ENCODE peak calls at places on chromosomes 6 and 20, in six cellular contexts. T, U, P, O, W and Y are unnamed samples.

GRCh38 chr20:38604873-38605303 is 3.3 kb downstream of the ARHGAP40 start:
- DNase-seq in T (no peak), U (peak), W (no peak), O (no peak), P (no peak), Y (no peak)

GRCh38 chr6:155319902-155320301 is 5.6 kb upstream of the TFB1M start:
- DNase-seq in U (no peak), P (no peak), O (no peak), W (no peak), T (no peak), Y (no peak)

GRCh38 chr6:81451787-81452186 is 300.7 kb downstream of the TENT5A start:
- DNase-seq in P (no peak), T (no peak), O (no peak), W (no peak), U (peak), Y (no peak)

GRCh38 chr6:83708970-83709747 is at the start of gene SNAP91:
- DNase-seq in T (no peak), W (peak), U (peak), O (peak), P (peak), Y (peak)

GRCh38 chr6:11779308-11780096 is 899 bp upstream of the ADTRP start:
- DNase-seq in W (no peak), U (no peak), O (no peak), P (no peak), T (no peak), Y (no peak)

GRCh38 chr6:11350294-11350693 is 117.8 kb upstream of the NEDD9 start:
- DNase-seq in W (peak), T (no peak), P (no peak), U (no peak), O (no peak), Y (no peak)

GRCh38 chr6:156710479-156710878 is 66.7 kb upstream of the ARID1B start:
- DNase-seq in P (no peak), T (no peak), U (no peak), W (no peak), O (no peak), Y (no peak)

GRCh38 chr6:157974341-157974894 is 7.2 kb upstream of the SYNJ2 start:
- DNase-seq in O (no peak), P (no peak), U (no peak), W (no peak), T (no peak), Y (no peak)

GRCh38 chr6:118319890-118320289 is 228.2 kb upstream of the PLN start:
- DNase-seq in P (no peak), W (no peak), O (no peak), T (no peak), U (no peak), Y (no peak)

GRCh38 chr20:16459019-16459700 is 114.1 kb downstream of the KIF16B start:
- DNase-seq in U (peak), O (no peak), W (no peak), P (peak), T (no peak), Y (no peak)

GRCh38 chr6:46016063-46016608 is 476 bp upstream of the CLIC5 start:
- DNase-seq in W (no peak), P (no peak), T (no peak), O (no peak), U (no peak), Y (no peak)

GRCh38 chr6:101312652-101313051 is 80.9 kb upstream of the GRIK2 start:
- DNase-seq in W (no peak), O (no peak), P (no peak), U (no peak), T (no peak), Y (no peak)

GRCh38 chr6:134950482-134950881 is 581 bp upstream of the ALDH8A1 start:
- DNase-seq in O (no peak), T (no peak), U (no peak), P (no peak), W (no peak), Y (no peak)

DNA sequence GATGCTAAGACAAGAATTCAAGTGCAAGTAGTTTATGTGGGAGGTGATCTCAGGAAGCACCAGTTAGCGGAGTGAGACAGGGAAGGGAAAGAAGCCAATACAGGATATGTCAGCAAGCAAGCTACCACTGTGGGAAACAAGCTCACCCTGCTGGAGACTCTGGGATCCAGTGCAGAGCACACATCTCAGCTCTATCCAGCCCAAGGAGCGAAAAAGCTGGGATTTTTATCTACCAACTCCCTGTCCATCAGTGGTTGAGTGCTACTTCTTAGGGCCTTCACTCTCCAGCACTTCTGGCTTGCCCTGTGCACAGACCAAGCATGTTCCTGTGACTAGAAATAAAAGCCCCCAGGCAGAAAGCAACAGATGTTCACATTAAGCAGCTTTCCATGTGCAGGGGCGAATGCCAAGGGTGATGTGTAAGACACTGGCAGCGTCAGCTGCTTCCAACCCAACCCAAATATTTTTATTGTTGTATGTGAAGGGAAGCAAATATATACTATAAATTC is 10.8 kb upstream of the RNF24 start:
- DNase-seq in T (no peak), P (peak), W (no peak), U (peak), O (no peak), Y (no peak)
- TF ChIP-seq CTCF in T (peak), P (peak), W (no peak), U (no peak), O (no peak), Y (peak)

GRCh38 chr6:170280689-170281045 is 10.2 kb downstream of the DLL1 start:
- DNase-seq in U (no peak), W (no peak), P (no peak), O (peak), T (no peak), Y (peak)
- TF ChIP-seq CTCF in U (no peak), W (no peak), P (no peak), O (no peak), T (no peak), Y (no peak)

GRCh38 chr6:55621993-55622392 is 43.0 kb upstream of the HMGCLL1 start:
- DNase-seq in O (no peak), W (no peak), T (no peak), P (no peak), U (no peak), Y (no peak)

GRCh38 chr6:55621244-55621643 is 42.3 kb upstream of the HMGCLL1 start:
- DNase-seq in W (no peak), U (no peak), P (no peak), O (no peak), T (no peak), Y (no peak)

DNA sequence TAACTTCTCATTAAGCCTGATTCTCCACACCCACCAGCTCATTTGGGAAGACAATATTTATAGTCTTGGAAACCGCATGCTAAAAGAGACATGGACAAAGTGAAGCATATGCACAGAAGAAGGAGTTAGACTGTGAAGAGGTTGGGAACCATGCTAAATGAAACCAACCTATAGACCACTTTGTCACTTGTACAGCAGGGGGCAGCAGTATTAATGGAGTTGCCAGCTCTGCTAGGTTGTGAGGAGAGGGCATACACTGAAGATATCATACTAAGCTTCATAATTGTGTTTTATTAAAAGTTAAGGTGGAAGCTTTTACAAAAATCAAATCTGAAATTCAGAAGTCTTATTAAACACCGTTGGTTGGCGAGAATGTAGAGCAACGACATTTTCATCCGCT is 38.3 kb upstream of the HMGCLL1 start:
- DNase-seq in O (no peak), W (peak), T (no peak), U (peak), P (no peak), Y (no peak)
- TF ChIP-seq CTCF in O (no peak), W (peak), T (peak), U (peak), P (peak), Y (peak)

GRCh38 chr20:4780245-4780644 is 58.5 kb downstream of the PRND start:
- DNase-seq in W (no peak), T (no peak), O (no peak), P (no peak), U (no peak), Y (no peak)
- TF ChIP-seq CTCF in W (no peak), T (no peak), O (no peak), P (no peak), U (no peak), Y (no peak)

GRCh38 chr20:50794846-50795634 is at the start of gene BCAS4:
- DNase-seq in T (peak), W (peak), P (peak), O (peak), U (peak), Y (peak)
- TF ChIP-seq CTCF in T (peak), W (peak), P (peak), O (no peak), U (peak), Y (peak)

GRCh38 chr6:29617782-29618557 is 15.0 kb downstream of the GABBR1 start:
- DNase-seq in P (no peak), W (peak), U (no peak), T (no peak), O (no peak), Y (no peak)
- TF ChIP-seq CTCF in P (no peak), W (no peak), U (peak), T (no peak), O (no peak), Y (no peak)

GRCh38 chr6:3775906-3776305 is 24.4 kb upstream of the PXDC1 start:
- DNase-seq in W (no peak), P (no peak), T (no peak), O (no peak), U (no peak), Y (no peak)

GRCh38 chr6:3777695-3778461 is 26.4 kb upstream of the PXDC1 start:
- DNase-seq in T (no peak), O (no peak), U (no peak), W (no peak), P (no peak), Y (no peak)

GRCh38 chr6:3775386-3775785 is 23.9 kb upstream of the PXDC1 start:
- DNase-seq in W (no peak), O (no peak), T (no peak), U (no peak), P (no peak), Y (no peak)

GRCh38 chr6:3778701-3779573 is 27.4 kb upstream of the PXDC1 start:
- DNase-seq in T (no peak), O (no peak), U (no peak), P (no peak), W (no peak), Y (no peak)

DNA sequence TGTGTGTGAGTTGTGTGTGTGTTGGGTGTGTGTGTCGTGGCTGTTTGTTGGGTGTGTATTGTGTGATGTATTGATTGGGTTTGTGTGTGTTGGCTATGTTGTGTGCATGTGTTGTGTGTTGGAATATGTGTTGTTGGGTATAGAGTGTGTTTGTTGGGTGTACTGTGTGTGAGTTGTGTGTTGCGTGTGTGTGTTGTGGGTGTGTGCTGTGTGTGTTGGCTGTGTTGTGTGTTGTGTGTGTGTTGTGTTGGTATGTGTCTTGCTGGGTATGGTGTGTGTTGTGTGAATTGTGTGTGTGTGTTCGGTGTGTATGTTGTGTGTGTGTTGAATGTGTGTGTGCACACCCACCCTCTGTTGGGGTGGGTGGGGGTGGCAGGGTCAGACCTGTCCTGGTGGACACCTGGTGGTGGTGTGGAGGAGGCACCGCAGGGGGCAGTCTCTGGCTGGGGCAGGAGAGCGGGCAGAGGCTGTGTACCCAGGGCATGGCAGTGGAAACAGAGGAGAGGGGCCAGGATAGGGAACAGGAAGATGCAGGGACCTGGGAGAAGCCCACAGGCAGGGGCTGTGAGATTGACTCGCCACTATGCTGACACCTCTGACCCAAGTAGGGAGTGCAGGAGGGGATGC is 25.5 kb upstream of the PXDC1 start:
- DNase-seq in O (no peak), W (no peak), T (no peak), P (no peak), U (no peak), Y (no peak)
- TF ChIP-seq CTCF in O (no peak), W (no peak), T (no peak), P (no peak), U (no peak), Y (no peak)

DNA sequence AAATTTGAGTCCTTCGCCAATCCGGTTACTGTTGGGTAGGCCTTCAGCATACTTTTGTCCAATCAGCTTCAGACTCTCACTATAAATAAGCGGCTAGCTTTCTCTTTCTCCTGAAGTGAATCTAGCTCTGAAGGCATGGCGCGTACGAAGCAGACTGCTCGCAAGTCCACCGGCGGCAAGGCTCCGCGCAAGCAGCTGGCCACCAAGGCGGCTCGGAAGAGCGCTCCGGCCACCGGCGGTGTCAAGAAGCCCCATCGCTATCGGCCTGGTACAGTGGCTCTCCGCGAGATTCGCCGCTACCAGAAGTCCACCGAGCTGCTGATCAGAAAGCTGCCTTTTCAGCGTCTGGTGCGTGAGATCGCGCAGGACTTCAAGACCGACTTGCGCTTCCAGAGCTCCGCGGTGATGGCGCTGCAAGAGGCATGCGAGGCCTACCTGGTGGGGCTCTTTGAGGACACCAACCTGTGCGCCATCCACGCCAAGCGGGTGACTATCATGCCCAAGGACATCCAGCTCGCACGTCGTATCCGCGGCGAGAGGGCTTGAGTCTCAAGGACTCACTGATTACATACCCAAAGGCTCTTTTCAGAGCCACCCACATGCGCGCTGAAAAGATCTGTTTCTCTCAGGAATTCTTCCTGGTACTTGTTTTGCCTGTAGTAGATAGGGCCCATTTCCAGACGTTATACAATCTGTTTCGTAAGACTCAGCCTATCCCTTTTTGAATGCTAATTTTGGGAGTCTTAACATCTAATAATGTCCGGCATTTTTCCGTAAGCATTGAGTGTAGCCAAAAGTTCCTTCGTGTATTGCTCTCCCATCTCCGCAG is 102.0 kb downstream of the OR2B2 start:
- DNase-seq in P (peak), U (peak), T (peak), O (peak), W (peak), Y (peak)
- TF ChIP-seq CTCF in P (no peak), U (no peak), T (no peak), O (no peak), W (no peak), Y (no peak)